ENCODE peak calls at places on chromosome 14, in four cellular contexts. J is HepG2, Z is HCT116, R is K562. H is an unnamed sample.

GRCh38 chr14:21735200-21735599 is 61.6 kb upstream of the OR4E1 start:
- DNase-seq in J (no peak), Z (no peak), R (no peak), H (no peak)

GRCh38 chr14:76267322-76268012 is 108.5 kb upstream of the ESRRB start:
- DNase-seq in R (no peak), Z (no peak), J (no peak), H (peak)

GRCh38 chr14:58817846-58818245 is 180.1 kb downstream of the DACT1 start:
- DNase-seq in R (no peak), Z (no peak), J (no peak), H (no peak)

GRCh38 chr14:84520711-84521338 is 1009.1 kb upstream of the FLRT2 start:
- DNase-seq in J (no peak), Z (no peak), R (no peak), H (no peak)

GRCh38 chr14:59406454-59407245 is 58.5 kb downstream of the GPR135 start:
- DNase-seq in J (peak), R (no peak), Z (no peak), H (no peak)

GRCh38 chr14:64937176-64937820 is 5.2 kb downstream of the GPX2 start:
- DNase-seq in Z (no peak), R (no peak), J (no peak), H (no peak)

GRCh38 chr14:68639518-68640292 is 153.2 kb downstream of the ZFP36L1 start:
- DNase-seq in Z (no peak), J (no peak), R (no peak), H (no peak)

GRCh38 chr14:35197015-35197414 is 74.7 kb downstream of the PRORP start:
- DNase-seq in Z (peak), J (no peak), R (no peak), H (no peak)

GRCh38 chr14:71606575-71606974 is 325.7 kb upstream of the RGS6 start:
- DNase-seq in Z (no peak), R (no peak), J (no peak), H (no peak)

GRCh38 chr14:70803321-70804110 is 5.8 kb downstream of the MAP3K9 start:
- DNase-seq in Z (no peak), R (no peak), J (no peak), H (no peak)

GRCh38 chr14:88168498-88169165 is 154.4 kb downstream of the KCNK10 start:
- DNase-seq in J (peak), R (peak), Z (no peak), H (peak)

GRCh38 chr14:77580964-77581505 is 35.4 kb downstream of the SPTLC2 start:
- DNase-seq in J (no peak), Z (no peak), R (no peak), H (no peak)

GRCh38 chr14:92880851-92881250 is 42.1 kb upstream of the CHGA start:
- DNase-seq in R (peak), J (peak), Z (peak), H (no peak)

GRCh38 chr14:32307881-32308582 is 21.1 kb upstream of the AKAP6 start:
- DNase-seq in J (peak), R (no peak), Z (no peak), H (no peak)

GRCh38 chr14:61500046-61500445 is 178.7 kb downstream of the PRKCH start:
- DNase-seq in J (no peak), Z (no peak), R (no peak), H (no peak)
- TF ChIP-seq REST in J (no peak), Z (no peak), R (no peak), H (no peak)

GRCh38 chr14:54478621-54479215 is 10.1 kb downstream of the GMFB start:
- DNase-seq in R (no peak), J (no peak), Z (no peak), H (no peak)

GRCh38 chr14:54483848-54484247 is 4.9 kb downstream of the GMFB start:
- DNase-seq in R (no peak), J (no peak), Z (no peak), H (no peak)

GRCh38 chr14:54480830-54481562 is 7.8 kb downstream of the GMFB start:
- DNase-seq in Z (no peak), R (no peak), J (no peak), H (no peak)

GRCh38 chr14:54483073-54483745 is 5.6 kb downstream of the GMFB start:
- DNase-seq in Z (no peak), R (no peak), J (peak), H (no peak)

GRCh38 chr14:54481695-54482094 is 7.1 kb downstream of the GMFB start:
- DNase-seq in Z (no peak), J (no peak), R (no peak), H (no peak)
- H3K27ac ChIP-seq in Z (no peak), J (no peak), R (no peak), H (no peak)

GRCh38 chr14:36986407-36986806 is 186.0 kb downstream of the SLC25A21 start:
- DNase-seq in J (no peak), Z (no peak), R (no peak), H (no peak)
- TF ChIP-seq TCF7L2 in J (no peak), Z (no peak), R (no peak), H (no peak)

DNA sequence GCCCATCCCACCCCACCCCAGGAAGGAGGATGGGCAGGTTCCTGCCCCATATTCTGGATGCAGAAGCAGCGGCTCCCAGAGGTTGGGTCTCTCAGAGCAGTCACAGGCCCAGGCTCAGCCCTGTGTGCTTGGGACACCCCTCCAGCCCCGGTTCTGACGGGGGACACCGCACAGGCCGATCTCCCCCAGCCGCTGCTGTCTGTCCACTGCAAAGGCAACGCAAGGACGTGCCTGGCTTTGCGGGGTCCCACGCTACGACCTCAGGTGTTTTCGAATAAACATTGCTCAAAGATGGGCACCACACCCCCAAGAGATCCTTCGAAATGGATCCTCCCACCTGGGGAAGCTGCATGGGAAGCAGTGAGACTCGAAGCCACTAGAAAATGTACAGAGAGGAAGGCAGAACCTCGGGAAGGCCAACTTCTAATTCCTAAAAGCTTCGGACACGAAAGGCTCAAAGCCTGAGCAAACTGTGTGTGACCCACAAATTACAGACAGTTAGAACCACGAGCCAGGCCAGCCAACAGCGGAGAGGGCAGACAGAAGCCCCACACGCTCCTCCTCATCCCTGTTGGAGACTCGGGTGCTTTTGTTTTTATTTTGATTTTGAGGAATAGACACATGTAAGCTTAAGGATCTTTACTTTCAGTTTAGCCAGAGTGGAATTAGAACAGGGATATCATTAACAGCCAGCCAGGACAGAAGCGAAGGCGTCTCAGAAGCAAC is 10.8 kb downstream of the C14orf180 start:
- DNase-seq in J (no peak), R (no peak), Z (no peak), H (no peak)
- TF ChIP-seq REST in J (no peak), R (no peak), Z (no peak), H (no peak)

GRCh38 chr14:50521912-50522341 is 10.4 kb downstream of the MAP4K5 start:
- DNase-seq in J (peak), Z (no peak), R (no peak), H (no peak)
- H3K27ac ChIP-seq in J (no peak), Z (no peak), R (no peak), H (no peak)

GRCh38 chr14:79583738-79584405 is 627.4 kb downstream of the DIO2 start:
- DNase-seq in R (no peak), Z (no peak), J (no peak), H (no peak)
- TF ChIP-seq TCF7L2 in R (no peak), Z (no peak), J (no peak), H (no peak)

GRCh38 chr14:46048127-46048526 is 603.5 kb downstream of the RPL10L start:
- DNase-seq in J (peak), Z (peak), R (no peak), H (peak)
- TF ChIP-seq REST in J (no peak), Z (no peak), R (no peak), H (no peak)